ENCODE peak calls at places on chromosomes 2 and 18, in seven cellular contexts. X, C, D, V, U, J and E are unnamed samples.
A peak's percentile ranks its signal among the peaks of the same experiment; 100 is the strongest.

GRCh38 chr2:218029366-218030360 is 26.9 kb upstream of the TNS1 start:
- DNase-seq in C (no peak), X (no peak), D (no peak), J (no peak), U (no peak), V (no peak), E (no peak)

GRCh38 chr2:206756816-206757215 is 8.3 kb downstream of the MDH1B start:
- DNase-seq in V (no peak), X (no peak), C (no peak), J (no peak), D (no peak), U (no peak), E (no peak)

GRCh38 chr18:21991081-21991534 is 178.3 kb upstream of the GATA6 start:
- DNase-seq in V (no peak), D (no peak), J (no peak), X (no peak), C (no peak), U (no peak), E (no peak)

GRCh38 chr2:60818272-60818671 is 62.2 kb downstream of the PAPOLG start:
- DNase-seq in J (no peak), D (no peak), X (no peak), U (no peak), V (no peak), C (no peak), E (peak; percentile 23)

GRCh38 chr2:215973111-215973792 is 40.1 kb downstream of the MREG start:
- DNase-seq in U (no peak), V (no peak), D (no peak), C (no peak), X (no peak), J (no peak), E (no peak)

GRCh38 chr2:240568678-240569522 is 616 bp downstream of the RNPEPL1 start:
- DNase-seq in C (peak; percentile 56), V (peak; percentile 24), U (peak; percentile 35), X (no peak), J (peak; percentile 2), D (peak; percentile 80), E (peak; percentile 67)

GRCh38 chr2:74228772-74229171 is 30.4 kb downstream of the MTHFD2 start:
- DNase-seq in V (no peak), U (no peak), C (no peak), J (no peak), D (no peak), X (no peak), E (no peak)

GRCh38 chr2:105800953-105801635 is 56.4 kb downstream of the NCK2 start:
- DNase-seq in X (no peak), C (no peak), U (no peak), J (no peak), D (no peak), V (no peak), E (no peak)